ENCODE peak calls at places on chromosomes 3 and 15, in seven cellular contexts. W is Karpas-422, M is GM23248, Y is astrocyte, C is mesendoderm, T is trophoblast cell, Q is hepatocyte. Z is an unnamed sample.

GRCh38 chr3:117052356-117052755 is 342.8 kb downstream of the TUSC7 start:
- DNase-seq in C (no peak), Y (peak; percentile 52), Q (no peak), T (no peak), W (no peak), M (peak; percentile 56), Z (no peak)

GRCh38 chr3:30439451-30440053 is 166.8 kb upstream of the TGFBR2 start:
- DNase-seq in M (no peak), Q (no peak), W (no peak), C (no peak), Y (no peak), T (no peak), Z (no peak)

GRCh38 chr15:51030649-51031316 is 63.9 kb downstream of the TNFAIP8L3 start:
- DNase-seq in T (no peak), Q (no peak), C (no peak), W (no peak), Y (peak; percentile 83), M (peak; percentile 91), Z (no peak)

GRCh38 chr3:45677045-45677436 is 12.2 kb upstream of the SACM1L start:
- DNase-seq in M (peak; percentile 84), W (no peak), C (peak; percentile 83), Y (no peak), Q (peak; percentile 79), T (peak; percentile 88), Z (no peak)

GRCh38 chr15:49847937-49848823 is 227.3 kb downstream of the DTWD1 start:
- DNase-seq in Q (no peak), W (no peak), Y (peak; percentile 99), C (no peak), T (no peak), M (peak; percentile 94), Z (no peak)

GRCh38 chr15:88209111-88209510 is 47.4 kb downstream of the NTRK3 start:
- DNase-seq in W (no peak), M (no peak), C (no peak), Q (no peak), Y (no peak), T (no peak), Z (no peak)

GRCh38 chr15:44676676-44677075 is 13.2 kb upstream of the SPG11 start:
- DNase-seq in T (no peak), Q (no peak), Y (no peak), W (no peak), C (no peak), M (no peak), Z (peak; percentile 35)

GRCh38 chr3:31445701-31446100 is 87.0 kb upstream of the STT3B start:
- DNase-seq in Q (no peak), M (no peak), W (no peak), T (peak; percentile 57), Y (no peak), C (no peak), Z (no peak)

GRCh38 chr3:14145670-14146380 is 21.0 kb downstream of the TMEM43 start:
- DNase-seq in C (no peak), W (no peak), Q (no peak), M (no peak), T (no peak), Y (no peak), Z (no peak)

GRCh38 chr15:78299302-78300102 is at the start of gene SKIC8:
- DNase-seq in Q (peak; percentile 98), M (peak; percentile 95), Y (peak; percentile 83), C (peak; percentile 97), T (peak; percentile 98), W (peak; percentile 98), Z (peak; percentile 92)

GRCh38 chr15:32871887-32872286 is 154.1 kb downstream of the GREM1 start:
- DNase-seq in W (no peak), Q (no peak), C (no peak), M (no peak), Y (no peak), T (no peak), Z (no peak)

DNA sequence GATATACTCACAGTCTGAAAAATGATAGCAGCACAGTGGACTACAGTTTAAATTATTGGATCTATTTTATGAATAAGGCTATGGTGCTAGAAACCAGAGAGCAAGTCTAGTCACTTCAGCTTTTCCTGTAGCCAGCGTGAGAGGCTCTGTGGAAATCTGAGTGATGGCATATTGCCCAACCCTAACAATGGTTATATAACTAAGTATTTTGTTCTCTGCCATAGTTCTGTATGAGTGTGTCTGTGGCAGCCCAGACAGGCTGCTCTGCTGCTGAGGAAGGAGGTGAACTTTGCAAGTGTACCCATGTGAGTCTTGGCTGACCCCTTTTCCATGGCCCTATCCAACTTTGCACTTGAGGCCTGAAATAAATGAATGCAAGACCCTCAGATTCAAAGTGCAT is 105.7 kb downstream of the LRTM1 start:
- DNase-seq in C (no peak), M (peak; percentile 55), T (no peak), Y (peak; percentile 65), W (no peak), Q (peak; percentile 35), Z (no peak)
- H3K79me2 ChIP-seq in C (no peaks in the 10 kb centered on the region), M (no peaks in the 10 kb centered on the region), T (no peaks in the 10 kb centered on the region), Y (no peaks in the 10 kb centered on the region), W (no peaks in the 10 kb centered on the region), Q (no peaks in the 10 kb centered on the region), Z (no peaks in the 10 kb centered on the region)

GRCh38 chr15:90553248-90553745 is 23.6 kb downstream of the CRTC3 start:
- DNase-seq in M (peak; percentile 90), Q (no peak), Y (peak; percentile 74), C (no peak), T (no peak), W (no peak), Z (no peak)
- H3K4me2 ChIP-seq in M (peak overlapping the region; percentile 74), Q (peak overlapping the region; percentile 21), Y (peak overlapping the region; percentile 75), C (no peak overlapping the region), T (no peak overlapping the region), W (no peak overlapping the region), Z (no peak overlapping the region)

GRCh38 chr15:41631880-41632279 is 28.3 kb upstream of the MGA start:
- DNase-seq in Y (no peak), C (no peak), Q (no peak), T (no peak), M (no peak), W (no peak), Z (no peak)
- H3K79me2 ChIP-seq in Y (peaks cover 9% of the 10 kb centered on the region), C (no peaks in the 10 kb centered on the region), Q (peaks cover 31% of the 10 kb centered on the region), T (no peaks in the 10 kb centered on the region), M (no peaks in the 10 kb centered on the region), W (no peaks in the 10 kb centered on the region), Z (no peaks in the 10 kb centered on the region)

GRCh38 chr15:68429691-68430470 is 2.1 kb downstream of the ITGA11 start:
- DNase-seq in Y (peak; percentile 52), M (peak; percentile 58), Q (no peak), T (no peak), W (no peak), C (no peak), Z (no peak)
- H3K4me2 ChIP-seq in Y (peak overlapping the region; percentile 95), M (peak overlapping the region; percentile 85), Q (peak overlapping the region; percentile 99), T (no peak overlapping the region), W (no peak overlapping the region), C (no peak overlapping the region), Z (no peak overlapping the region)

GRCh38 chr3:60906283-60906682 is 345.0 kb downstream of the FHIT start:
- DNase-seq in M (no peak), Q (no peak), W (no peak), Y (no peak), C (peak; percentile 12), T (no peak), Z (no peak)

GRCh38 chr3:60912876-60913275 is 338.4 kb downstream of the FHIT start:
- DNase-seq in W (no peak), C (no peak), Y (no peak), T (no peak), M (no peak), Q (no peak), Z (no peak)

GRCh38 chr3:60913474-60913873 is 337.8 kb downstream of the FHIT start:
- DNase-seq in W (no peak), C (no peak), Y (no peak), T (no peak), Q (no peak), M (no peak), Z (no peak)

GRCh38 chr3:60912142-60912541 is 339.1 kb downstream of the FHIT start:
- DNase-seq in C (no peak), W (no peak), T (peak; percentile 47), M (no peak), Q (no peak), Y (no peak), Z (no peak)

GRCh38 chr3:60909526-60909925 is 341.7 kb downstream of the FHIT start:
- DNase-seq in M (no peak), W (no peak), Y (no peak), C (no peak), Q (peak; percentile 5), T (peak; percentile 30), Z (no peak)
- H3K79me2 ChIP-seq in M (no peaks in the 10 kb centered on the region), W (no peaks in the 10 kb centered on the region), Y (no peaks in the 10 kb centered on the region), C (no peaks in the 10 kb centered on the region), Q (no peaks in the 10 kb centered on the region), T (no peaks in the 10 kb centered on the region), Z (no peaks in the 10 kb centered on the region)

GRCh38 chr15:40511093-40511471 is 40.3 kb downstream of the CHST14 start:
- DNase-seq in T (peak; percentile 89), Y (no peak), W (peak; percentile 53), C (peak; percentile 15), Q (no peak), M (no peak), Z (no peak)
- H3K4me2 ChIP-seq in T (peak overlapping the region; percentile 80), Y (peak overlapping the region; percentile 86), W (peak overlapping the region; percentile 82), C (peak overlapping the region; percentile 87), Q (peak overlapping the region; percentile 99), M (peak overlapping the region; percentile 81), Z (peak overlapping the region; percentile 80)

DNA sequence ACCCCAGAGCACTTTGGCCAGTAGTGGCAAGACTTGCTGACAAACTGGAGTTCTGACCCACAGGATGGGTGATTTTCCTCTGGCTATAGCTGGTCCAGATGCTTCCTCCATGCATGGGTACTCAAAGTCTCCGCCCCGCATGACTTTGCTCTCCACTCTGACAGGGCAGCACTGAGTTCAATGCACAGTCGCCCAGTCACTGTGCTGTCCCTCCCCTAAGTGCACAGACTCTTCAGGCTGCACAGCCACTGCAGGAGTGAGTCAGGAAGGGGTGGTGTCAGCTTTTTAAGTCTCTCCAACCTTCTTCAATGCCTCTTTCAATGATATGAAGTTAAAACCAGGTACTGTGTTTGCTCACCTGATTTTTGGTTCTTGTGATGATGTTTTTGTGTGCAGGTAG is 17.8 kb downstream of the TEX9 start:
- DNase-seq in Q (no peak), C (no peak), M (peak; percentile 1), Y (no peak), W (no peak), T (no peak), Z (no peak)
- H3K79me2 ChIP-seq in Q (no peaks in the 10 kb centered on the region), C (no peaks in the 10 kb centered on the region), M (no peaks in the 10 kb centered on the region), Y (no peaks in the 10 kb centered on the region), W (no peaks in the 10 kb centered on the region), T (no peaks in the 10 kb centered on the region), Z (peaks cover 100% of the 10 kb centered on the region)

GRCh38 chr15:52083603-52084002 is 29.0 kb downstream of the BCL2L10 start:
- DNase-seq in M (no peak), Y (no peak), W (no peak), Q (no peak), T (no peak), C (no peak), Z (no peak)
- H3K4me2 ChIP-seq in M (no peak overlapping the region), Y (no peak overlapping the region), W (no peak overlapping the region), Q (no peak overlapping the region), T (no peak overlapping the region), C (no peak overlapping the region), Z (peak overlapping the region; percentile 52)